ENCODE peak calls at places on chromosomes 3 and 15, in five cellular contexts. L is A673, F is endodermal cell, R is adrenal gland, H is stomach. M is an unnamed sample.

GRCh38 chr3:71050521-71051258 is 532.8 kb downstream of the FOXP1 start:
- DNase-seq in L (peak), F (no peak), R (no peak), H (no peak), M (no peak)

GRCh38 chr15:95957854-95958253 is 372.6 kb upstream of the NR2F2 start:
- DNase-seq in L (no peak), F (no peak), R (no peak), H (no peak), M (no peak)

GRCh38 chr3:13021141-13021933 is 51.9 kb downstream of the IQSEC1 start:
- DNase-seq in L (no peak), F (no peak), R (peak), H (peak), M (peak)

GRCh38 chr15:69298354-69298696 is 387 bp upstream of the PAQR5 start:
- DNase-seq in L (no peak), F (no peak), R (peak), H (no peak), M (no peak)

GRCh38 chr15:69648775-69649735 is 196.4 kb downstream of the RPLP1 start:
- DNase-seq in L (no peak), F (peak), R (no peak), H (no peak), M (no peak)

GRCh38 chr3:64030741-64031140 is 7.4 kb upstream of the PSMD6 start:
- DNase-seq in L (peak), F (peak), R (peak), H (peak), M (peak)

GRCh38 chr3:52471371-52472238 is 16.2 kb downstream of the NISCH start:
- DNase-seq in L (no peak), F (peak), R (peak), H (peak), M (peak)

GRCh38 chr3:82474711-82475110 is 713.3 kb upstream of the GBE1 start:
- DNase-seq in L (no peak), F (no peak), R (no peak), H (no peak), M (no peak)

GRCh38 chr3:197317250-197317963 is 19.0 kb upstream of the DLG1 start:
- DNase-seq in L (peak), F (no peak), R (peak), H (no peak), M (no peak)

GRCh38 chr15:88800026-88800425 is 3.2 kb upstream of the ACAN start:
- DNase-seq in L (no peak), F (no peak), R (no peak), H (no peak), M (no peak)

GRCh38 chr3:158991146-158991705 is 189.4 kb downstream of the MFSD1 start:
- DNase-seq in L (no peak), F (peak), R (no peak), H (peak), M (peak)

GRCh38 chr15:77021803-77022381 is 27.0 kb downstream of the PSTPIP1 start:
- DNase-seq in L (no peak), F (peak), R (no peak), H (no peak), M (no peak)

GRCh38 chr15:95761742-95762141 is 568.8 kb upstream of the NR2F2 start:
- DNase-seq in L (no peak), F (no peak), R (no peak), H (no peak), M (no peak)

GRCh38 chr3:15795563-15796308 is 2.0 kb downstream of the ANKRD28 start:
- DNase-seq in L (peak), F (no peak), R (no peak), H (no peak), M (no peak)

GRCh38 chr3:127706785-127707351 is 34.1 kb downstream of the ABTB1 start:
- DNase-seq in L (no peak), F (peak), R (no peak), H (no peak), M (no peak)

GRCh38 chr3:38558864-38559263 is 62.7 kb downstream of the EXOG start:
- DNase-seq in L (no peak), F (peak), R (no peak), H (no peak), M (peak)

GRCh38 chr15:33358303-33358702 is 47.5 kb downstream of the RYR3 start:
- DNase-seq in L (no peak), F (no peak), R (no peak), H (no peak), M (no peak)

GRCh38 chr3:14768881-14769280 is 49.9 kb upstream of the FGD5 start:
- DNase-seq in L (no peak), F (no peak), R (no peak), H (no peak), M (no peak)

GRCh38 chr3:30886888-30887287 is 7.6 kb downstream of the GADL1 start:
- DNase-seq in L (no peak), F (no peak), R (no peak), H (no peak), M (no peak)

GRCh38 chr15:29672923-29673809 is 149.1 kb downstream of the TJP1 start:
- DNase-seq in L (no peak), F (no peak), R (no peak), H (no peak), M (no peak)

GRCh38 chr3:12149029-12149428 is 9.7 kb downstream of the TIMP4 start:
- DNase-seq in L (no peak), F (no peak), R (no peak), H (peak), M (no peak)

GRCh38 chr3:185688808-185689207 is 102.7 kb downstream of the SENP2 start:
- DNase-seq in L (peak), F (peak), R (peak), H (peak), M (no peak)

DNA sequence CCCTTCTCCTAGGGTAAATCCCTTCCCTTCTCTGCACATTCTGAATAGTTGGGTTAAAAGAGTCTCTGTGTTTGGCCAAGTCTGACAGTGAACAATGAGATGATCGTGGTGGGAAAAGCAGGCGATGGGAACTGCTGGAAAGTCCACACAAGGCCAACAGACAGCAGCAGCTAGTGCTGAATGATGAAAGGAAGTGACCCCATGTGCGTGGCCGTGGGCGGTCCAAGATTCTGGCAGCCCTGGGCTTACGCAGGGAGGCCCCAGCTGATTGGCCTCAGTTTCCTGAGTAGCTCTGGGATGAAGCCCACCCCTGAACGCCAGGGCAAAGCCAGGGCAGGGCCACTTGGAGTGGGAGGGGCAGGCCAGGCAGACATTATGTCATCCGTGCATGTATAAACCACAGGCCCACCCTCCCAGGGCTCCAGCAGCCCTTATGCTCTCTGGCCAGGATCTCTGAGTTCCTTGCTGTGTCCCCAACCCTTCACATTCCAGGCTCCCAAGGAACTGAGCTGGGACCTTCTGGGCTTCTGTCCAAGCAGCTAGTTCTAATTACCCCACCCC is 57.8 kb downstream of the CDC25A start:
- DNase-seq in L (peak), F (no peak), R (peak), H (peak), M (no peak)
- H3K4me3 ChIP-seq in L (no peak), F (no peak), R (no peak), H (no peak), M (no peak)

GRCh38 chr15:93179704-93180103 is 90.7 kb upstream of the RGMA start:
- DNase-seq in L (no peak), F (peak), R (no peak), H (no peak), M (no peak)

GRCh38 chr15:93180128-93180527 is 91.1 kb upstream of the RGMA start:
- DNase-seq in L (no peak), F (no peak), R (no peak), H (no peak), M (no peak)

GRCh38 chr15:93179072-93179471 is 90.1 kb upstream of the RGMA start:
- DNase-seq in L (no peak), F (no peak), R (peak), H (peak), M (no peak)

GRCh38 chr15:93180656-93181055 is 91.6 kb upstream of the RGMA start:
- DNase-seq in L (no peak), F (peak), R (no peak), H (no peak), M (no peak)

DNA sequence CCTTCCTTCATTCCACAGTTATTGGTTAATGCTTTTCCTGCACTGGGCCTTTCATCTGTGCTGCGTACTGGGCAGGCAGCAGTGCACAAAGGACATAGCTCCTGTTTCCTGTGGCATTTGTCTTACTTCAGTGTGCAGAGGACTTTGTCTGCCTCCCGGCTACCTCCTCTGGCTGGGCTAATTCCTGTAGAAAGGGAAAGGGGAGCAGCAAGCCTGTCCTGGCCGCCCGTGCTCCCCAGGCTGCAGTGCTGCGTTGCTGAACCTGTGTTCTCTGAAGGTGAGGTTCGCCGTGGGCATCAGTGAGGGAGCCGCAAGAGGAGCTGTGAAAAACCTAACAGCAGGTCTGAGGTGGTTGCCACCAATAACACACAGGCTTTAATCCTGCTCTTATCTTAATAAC is 93.8 kb upstream of the RGMA start:
- DNase-seq in L (no peak), F (no peak), R (no peak), H (no peak), M (no peak)
- H3K27ac ChIP-seq in L (no peak), F (peak), R (no peak), H (no peak), M (no peak)

DNA sequence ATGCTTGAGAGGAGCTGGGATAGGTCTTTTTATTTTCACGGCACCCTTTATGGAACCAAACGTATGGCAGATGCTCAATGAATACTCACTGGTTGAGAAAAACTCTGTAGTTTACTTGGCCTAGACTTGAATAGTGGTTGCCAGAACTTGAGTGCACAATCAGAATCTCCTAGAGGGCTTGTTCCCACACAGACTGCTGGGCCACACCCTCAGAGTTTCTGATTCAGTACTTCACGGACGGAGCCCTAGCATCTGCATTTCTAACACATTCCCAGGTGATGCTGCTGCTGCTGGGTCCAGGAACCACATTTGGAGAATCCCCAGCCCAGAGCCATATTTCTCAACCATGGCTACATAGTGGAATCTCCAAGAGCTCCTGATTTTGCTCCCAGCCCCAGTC is 24.6 kb downstream of the CA12 start:
- DNase-seq in L (no peak), F (no peak), R (no peak), H (no peak), M (no peak)
- H3K4me3 ChIP-seq in L (no peak), F (no peak), R (no peak), H (no peak), M (no peak)

GRCh38 chr15:41501961-41502786 is 8.5 kb downstream of the ITPKA start:
- DNase-seq in L (no peak), F (peak), R (no peak), H (no peak), M (no peak)
- H3K27ac ChIP-seq in L (no peak), F (no peak), R (no peak), H (no peak), M (no peak)

DNA sequence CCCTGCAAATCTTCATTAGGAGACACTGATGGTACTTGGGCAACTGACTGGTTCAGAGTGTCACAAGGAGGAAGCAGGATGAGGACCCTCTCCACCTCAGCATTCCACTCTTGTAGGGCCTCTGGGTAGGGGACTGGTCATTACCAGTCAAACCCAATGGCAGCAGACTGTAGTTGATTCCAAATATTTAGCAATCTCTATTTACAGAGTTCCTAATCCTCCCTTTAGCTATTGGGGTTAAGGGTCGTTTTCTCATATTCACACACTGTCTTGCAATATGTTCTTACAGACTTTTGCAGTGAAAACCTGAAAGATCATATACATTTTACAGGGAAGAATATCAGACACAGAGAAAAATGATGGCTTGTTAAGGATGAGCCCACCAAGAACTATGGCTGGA is 397.7 kb downstream of the GAP43 start:
- DNase-seq in L (no peak), F (no peak), R (no peak), H (no peak), M (no peak)
- H3K4me3 ChIP-seq in L (no peak), F (no peak), R (no peak), H (no peak), M (no peak)